ENCODE peak calls at places on chromosomes 13 and 19, in eight cellular contexts. One of them, this sample, is unnamed.
A peak's percentile ranks its signal among the peaks of the same experiment; 100 is the strongest.

GRCh38 chr13:52665325-52665724 is 12.7 kb downstream of the SUGT1 start:
- DNase-seq in NCI-H446: no peak
- DNase-seq in iPS-NIHi11: peak; percentile 18
- DNase-seq in activated T-helper 2 cell treated with anti-CD3 and anti-CD28 coated beads, Interferon-gamma antibody, Interleukin-2, Interleukin-4, amounts not matched to agents 10 μg/mL and 5 μg/mL and 100 μg/mL, durations not matched to agents 14 hours and 24 hours and 36 hours: no peak
- DNase-seq in stimulated activated CD4-positive, alpha-beta T cell treated with anti-CD3 and anti-CD28 coated beads, Interleukin-2, amount 100 ng/mL, for 48 hours: no peak
- DNase-seq in iris pigment epithelial cell: peak; percentile 40
- DNase-seq in NCI-H1694 treated with DMSO at 0.1 percent for 48 hours: peak; percentile 25
- DNase-seq in A549: peak; percentile 7
- DNase-seq in this sample: no peak

GRCh38 chr19:49678970-49679831 is 2.1 kb downstream of the PRMT1 start:
- DNase-seq in stimulated activated CD4-positive, alpha-beta T cell treated with anti-CD3 and anti-CD28 coated beads, Interleukin-2, amount 100 ng/mL, for 48 hours: no peak
- DNase-seq in NCI-H446: no peak
- DNase-seq in activated T-helper 2 cell treated with anti-CD3 and anti-CD28 coated beads, Interferon-gamma antibody, Interleukin-2, Interleukin-4, amounts not matched to agents 10 μg/mL and 5 μg/mL and 100 μg/mL, durations not matched to agents 14 hours and 24 hours and 36 hours: no peak
- DNase-seq in A549: no peak
- DNase-seq in iPS-NIHi11: no peak
- DNase-seq in NCI-H1694 treated with DMSO at 0.1 percent for 48 hours: no peak
- DNase-seq in iris pigment epithelial cell: no peak
- DNase-seq in this sample: no peak

GRCh38 chr13:58151452-58151851 is 519.9 kb downstream of the PCDH17 start:
- DNase-seq in iPS-NIHi11: no peak
- DNase-seq in NCI-H1694 treated with DMSO at 0.1 percent for 48 hours: no peak
- DNase-seq in NCI-H446: no peak
- DNase-seq in activated T-helper 2 cell treated with anti-CD3 and anti-CD28 coated beads, Interferon-gamma antibody, Interleukin-2, Interleukin-4, amounts not matched to agents 10 μg/mL and 5 μg/mL and 100 μg/mL, durations not matched to agents 14 hours and 24 hours and 36 hours: no peak
- DNase-seq in stimulated activated CD4-positive, alpha-beta T cell treated with anti-CD3 and anti-CD28 coated beads, Interleukin-2, amount 100 ng/mL, for 48 hours: no peak
- DNase-seq in A549: no peak
- DNase-seq in iris pigment epithelial cell: no peak
- DNase-seq in this sample: no peak

GRCh38 chr13:44004881-44005280 is 125.2 kb downstream of the LACC1 start:
- DNase-seq in iPS-NIHi11: no peak
- DNase-seq in NCI-H1694 treated with DMSO at 0.1 percent for 48 hours: no peak
- DNase-seq in A549: no peak
- DNase-seq in iris pigment epithelial cell: peak; percentile 84
- DNase-seq in activated T-helper 2 cell treated with anti-CD3 and anti-CD28 coated beads, Interferon-gamma antibody, Interleukin-2, Interleukin-4, amounts not matched to agents 10 μg/mL and 5 μg/mL and 100 μg/mL, durations not matched to agents 14 hours and 24 hours and 36 hours: no peak
- DNase-seq in NCI-H446: no peak
- DNase-seq in stimulated activated CD4-positive, alpha-beta T cell treated with anti-CD3 and anti-CD28 coated beads, Interleukin-2, amount 100 ng/mL, for 48 hours: no peak
- DNase-seq in this sample: no peak

GRCh38 chr13:75505966-75506365 is 24.0 kb upstream of the TBC1D4 start:
- DNase-seq in stimulated activated CD4-positive, alpha-beta T cell treated with anti-CD3 and anti-CD28 coated beads, Interleukin-2, amount 100 ng/mL, for 48 hours: no peak
- DNase-seq in NCI-H1694 treated with DMSO at 0.1 percent for 48 hours: no peak
- DNase-seq in A549: no peak
- DNase-seq in iris pigment epithelial cell: no peak
- DNase-seq in iPS-NIHi11: no peak
- DNase-seq in activated T-helper 2 cell treated with anti-CD3 and anti-CD28 coated beads, Interferon-gamma antibody, Interleukin-2, Interleukin-4, amounts not matched to agents 10 μg/mL and 5 μg/mL and 100 μg/mL, durations not matched to agents 14 hours and 24 hours and 36 hours: no peak
- DNase-seq in NCI-H446: no peak
- DNase-seq in this sample: no peak

GRCh38 chr13:111117961-111118360 is 2.9 kb downstream of the ARHGEF7 start:
- DNase-seq in iris pigment epithelial cell: no peak
- DNase-seq in NCI-H446: no peak
- DNase-seq in iPS-NIHi11: no peak
- DNase-seq in NCI-H1694 treated with DMSO at 0.1 percent for 48 hours: no peak
- DNase-seq in activated T-helper 2 cell treated with anti-CD3 and anti-CD28 coated beads, Interferon-gamma antibody, Interleukin-2, Interleukin-4, amounts not matched to agents 10 μg/mL and 5 μg/mL and 100 μg/mL, durations not matched to agents 14 hours and 24 hours and 36 hours: no peak
- DNase-seq in stimulated activated CD4-positive, alpha-beta T cell treated with anti-CD3 and anti-CD28 coated beads, Interleukin-2, amount 100 ng/mL, for 48 hours: no peak
- DNase-seq in A549: no peak
- DNase-seq in this sample: no peak

GRCh38 chr19:42191855-42192254 is 25.6 kb downstream of the DEDD2 start:
- DNase-seq in activated T-helper 2 cell treated with anti-CD3 and anti-CD28 coated beads, Interferon-gamma antibody, Interleukin-2, Interleukin-4, amounts not matched to agents 10 μg/mL and 5 μg/mL and 100 μg/mL, durations not matched to agents 14 hours and 24 hours and 36 hours: no peak
- DNase-seq in A549: peak; percentile 94
- DNase-seq in NCI-H1694 treated with DMSO at 0.1 percent for 48 hours: no peak
- DNase-seq in NCI-H446: no peak
- DNase-seq in iris pigment epithelial cell: peak; percentile 71
- DNase-seq in iPS-NIHi11: no peak
- DNase-seq in stimulated activated CD4-positive, alpha-beta T cell treated with anti-CD3 and anti-CD28 coated beads, Interleukin-2, amount 100 ng/mL, for 48 hours: peak; percentile 40
- DNase-seq in this sample: peak; percentile 71

GRCh38 chr13:114012141-114012540 is 38.3 kb upstream of the C13orf46 start:
- DNase-seq in A549: no peak
- DNase-seq in NCI-H1694 treated with DMSO at 0.1 percent for 48 hours: no peak
- DNase-seq in iPS-NIHi11: no peak
- DNase-seq in NCI-H446: no peak
- DNase-seq in iris pigment epithelial cell: no peak
- DNase-seq in activated T-helper 2 cell treated with anti-CD3 and anti-CD28 coated beads, Interferon-gamma antibody, Interleukin-2, Interleukin-4, amounts not matched to agents 10 μg/mL and 5 μg/mL and 100 μg/mL, durations not matched to agents 14 hours and 24 hours and 36 hours: no peak
- DNase-seq in stimulated activated CD4-positive, alpha-beta T cell treated with anti-CD3 and anti-CD28 coated beads, Interleukin-2, amount 100 ng/mL, for 48 hours: no peak
- DNase-seq in this sample: no peak

GRCh38 chr13:47256618-47257017 is 359.8 kb upstream of the HTR2A start:
- DNase-seq in iPS-NIHi11: no peak
- DNase-seq in A549: no peak
- DNase-seq in NCI-H446: no peak
- DNase-seq in NCI-H1694 treated with DMSO at 0.1 percent for 48 hours: no peak
- DNase-seq in activated T-helper 2 cell treated with anti-CD3 and anti-CD28 coated beads, Interferon-gamma antibody, Interleukin-2, Interleukin-4, amounts not matched to agents 10 μg/mL and 5 μg/mL and 100 μg/mL, durations not matched to agents 14 hours and 24 hours and 36 hours: no peak
- DNase-seq in iris pigment epithelial cell: peak; percentile 41
- DNase-seq in stimulated activated CD4-positive, alpha-beta T cell treated with anti-CD3 and anti-CD28 coated beads, Interleukin-2, amount 100 ng/mL, for 48 hours: no peak
- DNase-seq in this sample: no peak

GRCh38 chr13:40440990-40441820 is 225.2 kb downstream of the FOXO1 start:
- DNase-seq in stimulated activated CD4-positive, alpha-beta T cell treated with anti-CD3 and anti-CD28 coated beads, Interleukin-2, amount 100 ng/mL, for 48 hours: no peak
- DNase-seq in iris pigment epithelial cell: peak; percentile 51
- DNase-seq in A549: no peak
- DNase-seq in iPS-NIHi11: peak; percentile 29
- DNase-seq in activated T-helper 2 cell treated with anti-CD3 and anti-CD28 coated beads, Interferon-gamma antibody, Interleukin-2, Interleukin-4, amounts not matched to agents 10 μg/mL and 5 μg/mL and 100 μg/mL, durations not matched to agents 14 hours and 24 hours and 36 hours: no peak
- DNase-seq in NCI-H446: peak; percentile 53
- DNase-seq in NCI-H1694 treated with DMSO at 0.1 percent for 48 hours: no peak
- DNase-seq in this sample: no peak

GRCh38 chr19:36115453-36116343 is at the start of gene TBCB:
- DNase-seq in NCI-H1694 treated with DMSO at 0.1 percent for 48 hours: peak; percentile 3
- DNase-seq in A549: peak; percentile 86
- DNase-seq in iris pigment epithelial cell: peak; percentile 38
- DNase-seq in stimulated activated CD4-positive, alpha-beta T cell treated with anti-CD3 and anti-CD28 coated beads, Interleukin-2, amount 100 ng/mL, for 48 hours: peak; percentile 85
- DNase-seq in iPS-NIHi11: peak; percentile 88
- DNase-seq in activated T-helper 2 cell treated with anti-CD3 and anti-CD28 coated beads, Interferon-gamma antibody, Interleukin-2, Interleukin-4, amounts not matched to agents 10 μg/mL and 5 μg/mL and 100 μg/mL, durations not matched to agents 14 hours and 24 hours and 36 hours: no peak
- DNase-seq in NCI-H446: no peak
- DNase-seq in this sample: no peak

GRCh38 chr13:42847891-42848663 is 66.7 kb downstream of the FAM216B start:
- DNase-seq in A549: no peak
- DNase-seq in iris pigment epithelial cell: no peak
- DNase-seq in stimulated activated CD4-positive, alpha-beta T cell treated with anti-CD3 and anti-CD28 coated beads, Interleukin-2, amount 100 ng/mL, for 48 hours: no peak
- DNase-seq in activated T-helper 2 cell treated with anti-CD3 and anti-CD28 coated beads, Interferon-gamma antibody, Interleukin-2, Interleukin-4, amounts not matched to agents 10 μg/mL and 5 μg/mL and 100 μg/mL, durations not matched to agents 14 hours and 24 hours and 36 hours: no peak
- DNase-seq in NCI-H1694 treated with DMSO at 0.1 percent for 48 hours: no peak
- DNase-seq in iPS-NIHi11: no peak
- DNase-seq in NCI-H446: no peak
- DNase-seq in this sample: no peak

GRCh38 chr19:11460207-11460606 is 20.6 kb downstream of the ELAVL3 start:
- DNase-seq in stimulated activated CD4-positive, alpha-beta T cell treated with anti-CD3 and anti-CD28 coated beads, Interleukin-2, amount 100 ng/mL, for 48 hours: no peak
- DNase-seq in NCI-H1694 treated with DMSO at 0.1 percent for 48 hours: no peak
- DNase-seq in NCI-H446: no peak
- DNase-seq in activated T-helper 2 cell treated with anti-CD3 and anti-CD28 coated beads, Interferon-gamma antibody, Interleukin-2, Interleukin-4, amounts not matched to agents 10 μg/mL and 5 μg/mL and 100 μg/mL, durations not matched to agents 14 hours and 24 hours and 36 hours: no peak
- DNase-seq in iris pigment epithelial cell: no peak
- DNase-seq in A549: no peak
- DNase-seq in iPS-NIHi11: peak; percentile 54
- DNase-seq in this sample: no peak

GRCh38 chr13:31236211-31236786 is 36.5 kb downstream of the B3GLCT start:
- DNase-seq in iPS-NIHi11: peak; percentile 46
- DNase-seq in stimulated activated CD4-positive, alpha-beta T cell treated with anti-CD3 and anti-CD28 coated beads, Interleukin-2, amount 100 ng/mL, for 48 hours: no peak
- DNase-seq in NCI-H1694 treated with DMSO at 0.1 percent for 48 hours: peak; percentile 16
- DNase-seq in NCI-H446: peak; percentile 35
- DNase-seq in A549: no peak
- DNase-seq in iris pigment epithelial cell: peak; percentile 55
- DNase-seq in activated T-helper 2 cell treated with anti-CD3 and anti-CD28 coated beads, Interferon-gamma antibody, Interleukin-2, Interleukin-4, amounts not matched to agents 10 μg/mL and 5 μg/mL and 100 μg/mL, durations not matched to agents 14 hours and 24 hours and 36 hours: no peak
- DNase-seq in this sample: peak; percentile 69

GRCh38 chr19:43562698-43563241 is 12.6 kb downstream of the XRCC1 start:
- DNase-seq in stimulated activated CD4-positive, alpha-beta T cell treated with anti-CD3 and anti-CD28 coated beads, Interleukin-2, amount 100 ng/mL, for 48 hours: peak; percentile 43
- DNase-seq in NCI-H1694 treated with DMSO at 0.1 percent for 48 hours: peak; percentile 60
- DNase-seq in activated T-helper 2 cell treated with anti-CD3 and anti-CD28 coated beads, Interferon-gamma antibody, Interleukin-2, Interleukin-4, amounts not matched to agents 10 μg/mL and 5 μg/mL and 100 μg/mL, durations not matched to agents 14 hours and 24 hours and 36 hours: peak; percentile 62
- DNase-seq in NCI-H446: peak; percentile 78
- DNase-seq in iPS-NIHi11: no peak
- DNase-seq in A549: no peak
- DNase-seq in iris pigment epithelial cell: peak; percentile 85
- DNase-seq in this sample: peak; percentile 84

This sample was measured in COR-L47.